ENCODE peak calls at places on chromosomes 12 and 14, in seven cellular contexts. One of them, this sample, is unnamed.

GRCh38 chr12:8697476-8698131 is at the start of gene RIMKLB:
- DNase-seq in suprapubic skin: peak
- DNase-seq in HepG2: no peak
- DNase-seq in transverse colon: peak
- DNase-seq in esophagus muscularis mucosa: peak
- DNase-seq in ovary: peak
- DNase-seq in upper lobe of left lung: peak
- DNase-seq in this sample: peak

GRCh38 chr14:68255697-68256178 is 436.2 kb downstream of the RAD51B start:
- DNase-seq in suprapubic skin: no peak
- DNase-seq in HepG2: no peak
- DNase-seq in transverse colon: no peak
- DNase-seq in esophagus muscularis mucosa: no peak
- DNase-seq in ovary: no peak
- DNase-seq in upper lobe of left lung: no peak
- DNase-seq in this sample: no peak

GRCh38 chr12:84811291-84811690 is 101.3 kb downstream of the SLC6A15 start:
- DNase-seq in suprapubic skin: no peak
- DNase-seq in HepG2: no peak
- DNase-seq in transverse colon: no peak
- DNase-seq in esophagus muscularis mucosa: no peak
- DNase-seq in ovary: no peak
- DNase-seq in upper lobe of left lung: no peak
- DNase-seq in this sample: no peak

GRCh38 chr12:121217066-121217465 is 7.1 kb downstream of the P2RX4 start:
- DNase-seq in suprapubic skin: no peak
- DNase-seq in HepG2: peak
- DNase-seq in transverse colon: peak
- DNase-seq in esophagus muscularis mucosa: no peak
- DNase-seq in ovary: no peak
- DNase-seq in upper lobe of left lung: no peak
- DNase-seq in this sample: no peak

GRCh38 chr14:99595034-99595433 is 9.0 kb downstream of the CCDC85C start:
- DNase-seq in suprapubic skin: no peak
- DNase-seq in HepG2: no peak
- DNase-seq in transverse colon: no peak
- DNase-seq in esophagus muscularis mucosa: no peak
- DNase-seq in ovary: no peak
- DNase-seq in upper lobe of left lung: no peak
- DNase-seq in this sample: no peak

GRCh38 chr14:72451081-72451972 is 442.6 kb downstream of the DPF3 start:
- DNase-seq in suprapubic skin: no peak
- DNase-seq in HepG2: no peak
- DNase-seq in transverse colon: peak
- DNase-seq in esophagus muscularis mucosa: no peak
- DNase-seq in ovary: no peak
- DNase-seq in upper lobe of left lung: no peak
- DNase-seq in this sample: no peak

GRCh38 chr14:49497725-49498348 is 88.3 kb downstream of the RPS29 start:
- DNase-seq in suprapubic skin: no peak
- DNase-seq in HepG2: peak
- DNase-seq in transverse colon: no peak
- DNase-seq in esophagus muscularis mucosa: no peak
- DNase-seq in ovary: no peak
- DNase-seq in upper lobe of left lung: no peak
- DNase-seq in this sample: no peak

GRCh38 chr12:108021129-108021528 is 108.0 kb upstream of the WSCD2 start:
- DNase-seq in suprapubic skin: no peak
- DNase-seq in HepG2: no peak
- DNase-seq in transverse colon: no peak
- DNase-seq in esophagus muscularis mucosa: no peak
- DNase-seq in ovary: no peak
- DNase-seq in upper lobe of left lung: no peak
- DNase-seq in this sample: no peak

GRCh38 chr14:103185051-103186027 is 62.1 kb downstream of the TNFAIP2 start:
- DNase-seq in suprapubic skin: no peak
- DNase-seq in HepG2: peak
- DNase-seq in transverse colon: no peak
- DNase-seq in esophagus muscularis mucosa: no peak
- DNase-seq in ovary: no peak
- DNase-seq in upper lobe of left lung: no peak
- DNase-seq in this sample: no peak

GRCh38 chr12:46530373-46531056 is 157.9 kb upstream of the SLC38A2 start:
- DNase-seq in suprapubic skin: no peak
- DNase-seq in HepG2: no peak
- DNase-seq in transverse colon: no peak
- DNase-seq in esophagus muscularis mucosa: no peak
- DNase-seq in ovary: no peak
- DNase-seq in upper lobe of left lung: no peak
- DNase-seq in this sample: no peak

GRCh38 chr12:91178801-91179200 is 3.8 kb downstream of the DCN start:
- DNase-seq in suprapubic skin: no peak
- DNase-seq in HepG2: no peak
- DNase-seq in transverse colon: no peak
- DNase-seq in esophagus muscularis mucosa: no peak
- DNase-seq in ovary: no peak
- DNase-seq in upper lobe of left lung: no peak
- DNase-seq in this sample: no peak

GRCh38 chr12:28925726-28926376 is 223.2 kb upstream of the FAR2 start:
- DNase-seq in suprapubic skin: no peak
- DNase-seq in HepG2: no peak
- DNase-seq in transverse colon: no peak
- DNase-seq in esophagus muscularis mucosa: no peak
- DNase-seq in ovary: no peak
- DNase-seq in upper lobe of left lung: no peak
- DNase-seq in this sample: no peak

GRCh38 chr12:77049767-77050353 is 15.5 kb downstream of the E2F7 start:
- DNase-seq in suprapubic skin: no peak
- DNase-seq in HepG2: peak
- DNase-seq in transverse colon: no peak
- DNase-seq in esophagus muscularis mucosa: no peak
- DNase-seq in ovary: no peak
- DNase-seq in upper lobe of left lung: no peak
- DNase-seq in this sample: no peak

GRCh38 chr12:3727877-3728632 is 24.9 kb downstream of the CRACR2A start:
- DNase-seq in suprapubic skin: no peak
- DNase-seq in HepG2: no peak
- DNase-seq in transverse colon: no peak
- DNase-seq in esophagus muscularis mucosa: no peak
- DNase-seq in ovary: no peak
- DNase-seq in upper lobe of left lung: peak
- DNase-seq in this sample: no peak

GRCh38 chr14:37420622-37421021 is 174.4 kb downstream of the FOXA1 start:
- DNase-seq in suprapubic skin: no peak
- DNase-seq in HepG2: no peak
- DNase-seq in transverse colon: no peak
- DNase-seq in esophagus muscularis mucosa: no peak
- DNase-seq in ovary: no peak
- DNase-seq in upper lobe of left lung: no peak
- DNase-seq in this sample: no peak

GRCh38 chr12:130716918-130717306 is 813 bp upstream of the RIMBP2 start:
- DNase-seq in suprapubic skin: no peak
- DNase-seq in HepG2: no peak
- DNase-seq in transverse colon: no peak
- DNase-seq in esophagus muscularis mucosa: no peak
- DNase-seq in ovary: no peak
- DNase-seq in upper lobe of left lung: no peak
- DNase-seq in this sample: peak

GRCh38 chr14:68785817-68786490 is 6.9 kb downstream of the ZFP36L1 start:
- DNase-seq in suprapubic skin: peak
- DNase-seq in HepG2: no peak
- DNase-seq in transverse colon: peak
- DNase-seq in esophagus muscularis mucosa: peak
- DNase-seq in ovary: peak
- DNase-seq in upper lobe of left lung: no peak
- DNase-seq in this sample: peak

GRCh38 chr12:23950775-23951391 is 1.4 kb upstream of the SOX5 start:
- DNase-seq in suprapubic skin: no peak
- DNase-seq in HepG2: peak
- DNase-seq in transverse colon: no peak
- DNase-seq in esophagus muscularis mucosa: no peak
- DNase-seq in ovary: peak
- DNase-seq in upper lobe of left lung: no peak
- DNase-seq in this sample: no peak

GRCh38 chr12:132748319-132748718 is 13.3 kb downstream of the ANKLE2 start:
- DNase-seq in suprapubic skin: no peak
- DNase-seq in HepG2: no peak
- DNase-seq in transverse colon: no peak
- DNase-seq in esophagus muscularis mucosa: no peak
- DNase-seq in ovary: no peak
- DNase-seq in upper lobe of left lung: no peak
- DNase-seq in this sample: no peak

GRCh38 chr14:99846808-99847207 is 53.6 kb downstream of the EML1 start:
- DNase-seq in suprapubic skin: no peak
- DNase-seq in HepG2: no peak
- DNase-seq in transverse colon: no peak
- DNase-seq in esophagus muscularis mucosa: no peak
- DNase-seq in ovary: no peak
- DNase-seq in upper lobe of left lung: no peak
- DNase-seq in this sample: no peak

GRCh38 chr12:127165567-127166392 is 1101.2 kb upstream of the TMEM132C start:
- DNase-seq in suprapubic skin: peak
- DNase-seq in HepG2: peak
- DNase-seq in transverse colon: peak
- DNase-seq in esophagus muscularis mucosa: no peak
- DNase-seq in ovary: peak
- DNase-seq in upper lobe of left lung: peak
- DNase-seq in this sample: peak
- TF ChIP-seq POLR2A in suprapubic skin: no peak
- TF ChIP-seq POLR2A in HepG2: no peak
- TF ChIP-seq POLR2A in transverse colon: no peak
- TF ChIP-seq POLR2A in esophagus muscularis mucosa: no peak
- TF ChIP-seq POLR2A in ovary: no peak
- TF ChIP-seq POLR2A in upper lobe of left lung: peak
- TF ChIP-seq POLR2A in this sample: no peak

GRCh38 chr12:6961278-6961694 is 9.2 kb downstream of the PHB2 start:
- DNase-seq in suprapubic skin: no peak
- DNase-seq in HepG2: no peak
- DNase-seq in transverse colon: peak
- DNase-seq in esophagus muscularis mucosa: no peak
- DNase-seq in ovary: peak
- DNase-seq in upper lobe of left lung: peak
- DNase-seq in this sample: peak

GRCh38 chr12:6958609-6959375 is 7.6 kb downstream of the PTPN6 start:
- DNase-seq in suprapubic skin: no peak
- DNase-seq in HepG2: no peak
- DNase-seq in transverse colon: peak
- DNase-seq in esophagus muscularis mucosa: no peak
- DNase-seq in ovary: no peak
- DNase-seq in upper lobe of left lung: no peak
- DNase-seq in this sample: no peak

GRCh38 chr12:6959376-6960290 is 8.5 kb downstream of the PTPN6 start:
- DNase-seq in suprapubic skin: no peak
- DNase-seq in HepG2: no peak
- DNase-seq in transverse colon: no peak
- DNase-seq in esophagus muscularis mucosa: no peak
- DNase-seq in ovary: no peak
- DNase-seq in upper lobe of left lung: no peak
- DNase-seq in this sample: no peak

GRCh38 chr12:6961695-6962284 is 8.7 kb downstream of the PHB2 start:
- DNase-seq in suprapubic skin: no peak
- DNase-seq in HepG2: peak
- DNase-seq in transverse colon: peak
- DNase-seq in esophagus muscularis mucosa: no peak
- DNase-seq in ovary: no peak
- DNase-seq in upper lobe of left lung: peak
- DNase-seq in this sample: peak

GRCh38 chr12:6960291-6961277 is 9.4 kb downstream of the PTPN6 start:
- DNase-seq in suprapubic skin: no peak
- DNase-seq in HepG2: no peak
- DNase-seq in transverse colon: peak
- DNase-seq in esophagus muscularis mucosa: no peak
- DNase-seq in ovary: no peak
- DNase-seq in upper lobe of left lung: no peak
- DNase-seq in this sample: no peak
- TF ChIP-seq CTCF in suprapubic skin: no peak
- TF ChIP-seq CTCF in HepG2: peak
- TF ChIP-seq CTCF in transverse colon: peak
- TF ChIP-seq CTCF in esophagus muscularis mucosa: no peak
- TF ChIP-seq CTCF in ovary: no peak
- TF ChIP-seq CTCF in upper lobe of left lung: no peak
- TF ChIP-seq CTCF in this sample: no peak

GRCh38 chr12:47553266-47553665 is 152.6 kb downstream of the RPAP3 start:
- DNase-seq in suprapubic skin: no peak
- DNase-seq in HepG2: no peak
- DNase-seq in transverse colon: no peak
- DNase-seq in esophagus muscularis mucosa: peak
- DNase-seq in ovary: no peak
- DNase-seq in upper lobe of left lung: no peak
- DNase-seq in this sample: no peak

GRCh38 chr12:47556219-47556618 is 149.6 kb downstream of the RPAP3 start:
- DNase-seq in suprapubic skin: no peak
- DNase-seq in HepG2: no peak
- DNase-seq in transverse colon: no peak
- DNase-seq in esophagus muscularis mucosa: peak
- DNase-seq in ovary: no peak
- DNase-seq in upper lobe of left lung: no peak
- DNase-seq in this sample: no peak

GRCh38 chr12:47551426-47551851 is 154.4 kb downstream of the RPAP3 start:
- DNase-seq in suprapubic skin: no peak
- DNase-seq in HepG2: no peak
- DNase-seq in transverse colon: no peak
- DNase-seq in esophagus muscularis mucosa: peak
- DNase-seq in ovary: peak
- DNase-seq in upper lobe of left lung: no peak
- DNase-seq in this sample: no peak

GRCh38 chr12:47556631-47557030 is 149.2 kb downstream of the RPAP3 start:
- DNase-seq in suprapubic skin: no peak
- DNase-seq in HepG2: no peak
- DNase-seq in transverse colon: no peak
- DNase-seq in esophagus muscularis mucosa: no peak
- DNase-seq in ovary: no peak
- DNase-seq in upper lobe of left lung: no peak
- DNase-seq in this sample: no peak

DNA sequence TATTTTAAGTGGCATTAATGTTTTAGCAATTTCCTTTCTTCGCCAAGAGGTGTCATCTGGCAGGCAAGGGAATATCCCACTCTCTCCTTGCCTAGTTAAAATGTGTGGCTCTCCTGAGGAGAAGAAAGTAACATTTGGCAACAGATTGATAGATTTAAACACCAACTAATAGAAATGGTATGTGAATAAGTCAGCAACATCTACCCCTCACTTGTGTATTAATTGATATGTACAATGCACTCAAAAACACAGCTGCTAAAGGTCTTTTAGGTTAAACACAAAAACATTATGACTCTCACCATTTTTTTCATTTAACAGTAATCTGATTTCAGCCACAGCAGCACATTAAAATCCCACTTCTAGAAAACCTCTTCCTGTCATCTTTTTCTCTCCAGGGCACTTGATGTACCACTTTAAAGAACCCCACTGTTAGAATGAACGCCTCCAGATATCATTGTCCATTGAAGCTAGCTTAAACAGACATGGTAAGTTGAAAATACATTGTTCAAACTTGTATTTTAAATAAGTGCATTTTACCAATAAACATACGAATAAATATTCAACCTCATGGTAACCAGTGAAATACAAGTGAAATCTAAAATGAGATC is 151.7 kb downstream of the RPAP3 start:
- DNase-seq in suprapubic skin: no peak
- DNase-seq in HepG2: no peak
- DNase-seq in transverse colon: no peak
- DNase-seq in esophagus muscularis mucosa: no peak
- DNase-seq in ovary: no peak
- DNase-seq in upper lobe of left lung: no peak
- DNase-seq in this sample: no peak
- TF ChIP-seq EP300 in suprapubic skin: no peak
- TF ChIP-seq EP300 in HepG2: no peak
- TF ChIP-seq EP300 in transverse colon: no peak
- TF ChIP-seq EP300 in esophagus muscularis mucosa: no peak
- TF ChIP-seq EP300 in ovary: no peak
- TF ChIP-seq EP300 in upper lobe of left lung: no peak
- TF ChIP-seq EP300 in this sample: no peak

GRCh38 chr12:110583137-110584059 is at the start of gene PPTC7:
- DNase-seq in suprapubic skin: peak
- DNase-seq in HepG2: peak
- DNase-seq in transverse colon: peak
- DNase-seq in esophagus muscularis mucosa: peak
- DNase-seq in ovary: peak
- DNase-seq in upper lobe of left lung: peak
- DNase-seq in this sample: peak
- TF ChIP-seq POLR2A in suprapubic skin: peak
- TF ChIP-seq POLR2A in HepG2: peak
- TF ChIP-seq POLR2A in transverse colon: peak
- TF ChIP-seq POLR2A in esophagus muscularis mucosa: peak
- TF ChIP-seq POLR2A in ovary: peak
- TF ChIP-seq POLR2A in upper lobe of left lung: peak
- TF ChIP-seq POLR2A in this sample: no peak

This sample was measured in stomach.